ENCODE peak calls at places on chromosome 14, in five cellular contexts. B is adrenal gland, C is heart right ventricle, I is OCI-LY7, X is epithelial cell of esophagus. S is an unnamed sample.

GRCh38 chr14:42174357-42174756 is 567.7 kb downstream of the LRFN5 start:
- DNase-seq in B (no peak), C (no peak), I (no peak), X (no peak), S (no peak)

GRCh38 chr14:26655128-26655527 is 57.3 kb upstream of the NOVA1 start:
- DNase-seq in B (no peak), C (no peak), I (no peak), X (no peak), S (no peak)

GRCh38 chr14:94560782-94561655 is at the start of gene SERPINA4:
- DNase-seq in B (no peak), C (no peak), I (no peak), X (no peak), S (no peak)

GRCh38 chr14:94129758-94130414 is 482 bp upstream of the IFI27L2 start:
- DNase-seq in B (peak), C (peak), I (peak), X (peak), S (peak)

GRCh38 chr14:100072783-100073346 is 7.6 kb downstream of the EVL start:
- DNase-seq in B (no peak), C (no peak), I (peak), X (peak), S (no peak)

GRCh38 chr14:76307786-76308780 is 67.9 kb upstream of the ESRRB start:
- DNase-seq in B (no peak), C (no peak), I (no peak), X (peak), S (no peak)

GRCh38 chr14:51990488-51990887 is 1.1 kb downstream of the RTRAF start:
- DNase-seq in B (no peak), C (no peak), I (no peak), X (no peak), S (no peak)

GRCh38 chr14:42994001-42994736 is 1387.5 kb downstream of the LRFN5 start:
- DNase-seq in B (no peak), C (no peak), I (no peak), X (peak), S (peak)

GRCh38 chr14:76829650-76830421 is 3.6 kb downstream of the LRRC74A start:
- DNase-seq in B (no peak), C (peak), I (no peak), X (no peak), S (peak)

GRCh38 chr14:93970967-93971634 is 5.3 kb downstream of the ASB2 start:
- DNase-seq in B (no peak), C (no peak), I (peak), X (no peak), S (no peak)

GRCh38 chr14:47585447-47585846 is 90.0 kb downstream of the MDGA2 start:
- DNase-seq in B (no peak), C (no peak), I (no peak), X (no peak), S (no peak)

GRCh38 chr14:20714593-20715250 is 26.2 kb downstream of the ANG start:
- DNase-seq in B (peak), C (peak), I (no peak), X (peak), S (peak)

GRCh38 chr14:54356172-54356571 is 40.6 kb upstream of the CDKN3 start:
- DNase-seq in B (no peak), C (no peak), I (no peak), X (no peak), S (peak)

GRCh38 chr14:100674428-100674827 is 52.3 kb upstream of the DLK1 start:
- DNase-seq in B (no peak), C (no peak), I (no peak), X (no peak), S (no peak)

GRCh38 chr14:87940382-87940781 is 52.6 kb downstream of the GALC start:
- DNase-seq in B (no peak), C (no peak), I (no peak), X (no peak), S (no peak)

GRCh38 chr14:76181546-76181945 is 29.8 kb downstream of the GPATCH2L start:
- DNase-seq in B (no peak), C (no peak), I (peak), X (peak), S (no peak)

GRCh38 chr14:31420013-31420318 is 384 bp downstream of the HEATR5A start:
- DNase-seq in B (peak), C (peak), I (peak), X (peak), S (no peak)

GRCh38 chr14:90871605-90872233 is 55.5 kb upstream of the TTC7B start:
- DNase-seq in B (no peak), C (no peak), I (no peak), X (peak), S (peak)

GRCh38 chr14:60506985-60507829 is 1.7 kb upstream of the SIX6 start:
- DNase-seq in B (no peak), C (no peak), I (no peak), X (no peak), S (no peak)

GRCh38 chr14:75523771-75524171 is 1.5 kb downstream of the BATF start:
- DNase-seq in B (no peak), C (no peak), I (no peak), X (peak), S (peak)

GRCh38 chr14:100709252-100709955 is 17.3 kb upstream of the DLK1 start:
- DNase-seq in B (no peak), C (peak), I (no peak), X (peak), S (peak)

GRCh38 chr14:75373133-75373532 is 54.7 kb upstream of the JDP2 start:
- DNase-seq in B (no peak), C (no peak), I (no peak), X (no peak), S (no peak)

GRCh38 chr14:99753225-99754140 is 39.7 kb upstream of the EML1 start:
- DNase-seq in B (no peak), C (no peak), I (no peak), X (no peak), S (no peak)

GRCh38 chr14:92224348-92224954 is 98.5 kb upstream of the SLC24A4 start:
- DNase-seq in B (no peak), C (no peak), I (no peak), X (peak), S (peak)

GRCh38 chr14:83559721-83560120 is 1970.2 kb upstream of the FLRT2 start:
- DNase-seq in B (no peak), C (no peak), I (no peak), X (no peak), S (no peak)

GRCh38 chr14:37596790-37597189 is 1.4 kb downstream of the TTC6 start:
- DNase-seq in B (no peak), C (no peak), I (no peak), X (no peak), S (no peak)

GRCh38 chr14:64060648-64061096 is 207.9 kb downstream of the SYNE2 start:
- DNase-seq in B (no peak), C (no peak), I (peak), X (peak), S (no peak)

GRCh38 chr14:77339407-77339806 is 18.6 kb downstream of the GSTZ1 start:
- DNase-seq in B (no peak), C (no peak), I (no peak), X (peak), S (peak)

GRCh38 chr14:93304771-93305170 is 28.1 kb downstream of the BTBD7 start:
- DNase-seq in B (no peak), C (no peak), I (no peak), X (peak), S (peak)

GRCh38 chr14:72609205-72609916 is 284.5 kb downstream of the DPF3 start:
- DNase-seq in B (peak), C (no peak), I (no peak), X (no peak), S (no peak)

GRCh38 chr14:20400965-20401593 is 12.2 kb downstream of the TEP1 start:
- DNase-seq in B (no peak), C (no peak), I (no peak), X (peak), S (peak)

GRCh38 chr14:61668267-61668666 is 27.0 kb upstream of the HIF1A start:
- DNase-seq in B (no peak), C (no peak), I (no peak), X (peak), S (no peak)

GRCh38 chr14:49950275-49951250 is 57.7 kb downstream of the ARF6 start:
- DNase-seq in B (no peak), C (no peak), I (no peak), X (peak), S (no peak)

GRCh38 chr14:22200977-22201605 is 387.9 kb downstream of the DAD1 start:
- DNase-seq in B (no peak), C (no peak), I (peak), X (peak), S (peak)

GRCh38 chr14:104553166-104554087 is 26.1 kb upstream of the C14orf180 start:
- DNase-seq in B (peak), C (no peak), I (no peak), X (no peak), S (no peak)

GRCh38 chr14:93184391-93185332 is at the start of the genes LYSET and MOAP1:
- DNase-seq in B (peak), C (peak), I (peak), X (peak), S (peak)

GRCh38 chr14:57512221-57512620 is 18.6 kb upstream of the CCDC198 start:
- DNase-seq in B (no peak), C (no peak), I (no peak), X (no peak), S (no peak)

DNA sequence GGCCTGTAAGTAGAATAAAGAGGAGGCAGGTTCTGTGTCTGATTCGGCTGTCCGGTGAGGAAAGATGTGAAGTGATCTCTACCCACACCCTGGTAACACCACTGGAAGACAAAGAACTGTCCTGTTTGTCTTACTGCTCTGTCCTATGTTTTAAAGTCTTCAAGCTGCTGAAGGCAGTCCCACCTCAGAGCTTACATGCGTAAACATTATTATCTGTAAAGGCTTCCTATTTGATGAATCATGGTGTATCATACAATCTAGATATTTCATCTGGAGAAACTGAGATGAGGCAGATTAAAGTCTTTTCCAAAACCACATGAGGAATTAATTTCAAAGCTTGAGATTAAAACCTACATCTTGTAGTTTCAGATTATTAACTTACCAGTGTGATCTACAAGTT is 427.6 kb downstream of the ZFP36L1 start:
- DNase-seq in B (no peak), C (no peak), I (no peak), X (peak), S (peak)
- TF ChIP-seq CTCF in B (no peak), C (no peak), I (no peak), X (no peak), S (no peak)

GRCh38 chr14:102187044-102187443 is 47.3 kb downstream of the WDR20 start:
- DNase-seq in B (peak), C (no peak), I (no peak), X (peak), S (peak)
- H3K4me3 ChIP-seq in B (no peak), C (no peak), I (no peak), X (no peak), S (no peak)

DNA sequence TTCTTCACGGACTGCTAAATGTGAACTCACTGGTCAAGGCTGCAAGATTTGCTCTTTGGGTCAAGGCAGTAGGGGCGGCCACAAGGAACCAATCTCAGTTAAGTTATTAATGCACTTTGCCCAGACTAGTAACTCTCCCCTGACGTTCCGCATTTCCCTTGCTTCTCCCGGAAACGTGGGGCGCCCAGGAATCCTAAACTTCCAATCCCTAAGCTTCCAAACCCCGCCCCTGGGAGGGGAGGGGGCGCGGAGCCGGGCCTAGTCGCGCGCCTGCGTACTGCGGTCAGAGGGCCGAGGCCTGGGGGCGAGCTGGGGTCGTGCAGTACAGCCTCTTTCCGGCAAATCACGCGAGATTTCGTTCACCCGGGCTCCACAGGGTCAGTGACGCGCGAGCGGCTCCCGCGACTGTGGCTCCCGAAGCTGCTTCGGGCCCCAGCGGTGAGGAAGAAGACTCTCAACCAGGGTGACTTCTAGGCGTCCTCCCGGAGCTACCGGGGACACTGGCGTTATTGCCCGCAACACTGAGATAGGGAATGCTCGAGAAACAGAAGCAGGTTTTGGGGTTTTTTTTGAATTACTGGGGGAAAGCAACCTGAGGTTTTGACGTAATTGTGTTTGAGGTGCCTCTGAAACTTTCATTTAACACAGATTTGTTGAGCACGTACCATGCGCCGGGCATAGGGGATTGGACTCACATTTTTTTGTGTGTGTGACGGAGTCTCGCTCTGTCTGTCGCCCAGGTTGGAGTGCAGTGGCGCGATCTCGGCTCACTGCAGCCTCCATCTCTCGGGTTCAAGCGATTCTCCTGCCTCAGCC is at the start of gene PTGR2:
- DNase-seq in B (peak), C (peak), I (peak), X (peak), S (peak)
- TF ChIP-seq CTCF in B (no peak), C (peak), I (no peak), X (peak), S (no peak)

DNA sequence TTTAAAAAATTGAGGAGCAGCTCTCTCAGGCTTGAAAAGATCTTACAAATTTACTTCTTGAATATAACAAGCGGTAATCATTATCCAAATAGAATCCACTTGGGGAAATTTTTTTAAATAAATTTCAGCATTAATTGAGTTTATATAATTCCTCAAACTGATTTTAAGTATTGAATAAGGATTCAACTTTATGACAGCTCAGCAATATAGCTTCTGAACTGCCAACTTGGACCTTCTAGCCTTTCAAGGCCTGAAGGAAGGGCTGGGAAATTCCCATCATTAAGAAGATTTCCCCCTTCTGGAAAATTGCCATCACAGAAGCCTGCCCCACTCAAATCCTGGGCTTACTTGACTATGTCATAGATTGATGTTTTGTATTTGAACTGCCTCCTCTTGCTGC is 57.5 kb upstream of the GARIN2 start:
- DNase-seq in B (no peak), C (no peak), I (no peak), X (no peak), S (no peak)
- H3K4me3 ChIP-seq in B (no peak), C (no peak), I (no peak), X (no peak), S (no peak)

GRCh38 chr14:34098985-34099349 is 148.1 kb upstream of the EGLN3 start:
- DNase-seq in B (no peak), C (no peak), I (no peak), X (no peak), S (no peak)
- TF ChIP-seq CTCF in B (no peak), C (no peak), I (peak), X (no peak), S (no peak)

S was measured in foreskin fibroblast.